ENCODE peak calls at places on chromosomes 4 and X, in eight cellular contexts. G is mucosa of descending colon; Y is left colon; E is naive B cell; K is left cardiac atrium; M is activated T-helper 17 cell treated with anti-CD3 and anti-CD28 coated beads, Interleukin-2, amount 50 U/mL, for 72 hours; O is A549; P is effector memory CD8-positive, alpha-beta T cell. L is an unnamed sample.

GRCh38 chr4:26133840-26134239 is 187.0 kb upstream of the RBPJ start:
- ATAC-seq in G (no peak), Y (no peak), E (no peak), K (no peak), M (peak; percentile 34), O (no peak), P (no peak), L (no peak)

GRCh38 chr4:79609853-79610252 is 201.8 kb upstream of the GK2 start:
- ATAC-seq in G (no peak), Y (no peak), E (no peak), K (no peak), M (no peak), O (no peak), P (no peak), L (no peak)

GRCh38 chr4:109969909-109970308 is 57.2 kb downstream of the EGF start:
- ATAC-seq in G (no peak), Y (no peak), E (no peak), K (no peak), M (no peak), O (no peak), P (no peak), L (no peak)

GRCh38 chrX:154728791-154729190 is 22.1 kb downstream of the GAB3 start:
- ATAC-seq in G (no peak), Y (no peak), E (no peak), K (no peak), M (peak; percentile 17), O (no peak), P (no peak), L (no peak)

GRCh38 chr4:81504685-81505598 is 33.2 kb upstream of the RASGEF1B start:
- ATAC-seq in G (peak; percentile 78), Y (peak; percentile 75), E (peak; percentile 76), K (peak; percentile 67), M (peak; percentile 76), O (no peak), P (peak; percentile 81), L (peak; percentile 43)

GRCh38 chr4:139129206-139129605 is 47.8 kb downstream of the ELF2 start:
- ATAC-seq in G (no peak), Y (no peak), E (no peak), K (no peak), M (no peak), O (no peak), P (no peak), L (no peak)

GRCh38 chrX:85851418-85851817 is 195.9 kb downstream of the CHM start:
- ATAC-seq in G (peak; percentile 44), Y (peak; percentile 57), E (no peak), K (no peak), M (no peak), O (peak; percentile 81), P (no peak), L (no peak)

GRCh38 chr4:54945838-54946237 is 179.6 kb downstream of the KDR start:
- ATAC-seq in G (no peak), Y (no peak), E (no peak), K (peak; percentile 86), M (no peak), O (no peak), P (no peak), L (no peak)

GRCh38 chr4:155512812-155513211 is 136.0 kb upstream of the MAP9 start:
- ATAC-seq in G (no peak), Y (no peak), E (no peak), K (peak; percentile 70), M (no peak), O (no peak), P (no peak), L (no peak)

GRCh38 chr4:164731827-164732474 is 22.0 kb upstream of the SMIM31 start:
- ATAC-seq in G (peak; percentile 60), Y (peak; percentile 38), E (no peak), K (no peak), M (no peak), O (peak; percentile 69), P (peak; percentile 39), L (no peak)

GRCh38 chr4:88673886-88674285 is 23.7 kb downstream of the NAP1L5 start:
- ATAC-seq in G (no peak), Y (no peak), E (no peak), K (no peak), M (no peak), O (no peak), P (no peak), L (no peak)

GRCh38 chr4:73856518-73856917 is 3.4 kb downstream of the PF4V1 start:
- ATAC-seq in G (no peak), Y (no peak), E (no peak), K (no peak), M (no peak), O (no peak), P (no peak), L (no peak)

GRCh38 chr4:41957634-41958033 is 22.4 kb downstream of the TMEM33 start:
- ATAC-seq in G (no peak), Y (no peak), E (peak; percentile 27), K (no peak), M (no peak), O (no peak), P (peak; percentile 39), L (no peak)

GRCh38 chr4:87662871-87663270 is 12.8 kb downstream of the DMP1 start:
- ATAC-seq in G (no peak), Y (no peak), E (no peak), K (no peak), M (no peak), O (no peak), P (no peak), L (no peak)

L was measured in esophagus mucosa.